ENCODE peak calls at places on chromosomes 4 and X, in six cellular contexts. M is mesendoderm, T is upper lobe of right lung, F is AG04450, A is SJSA1, D is pancreas. S is an unnamed sample.

GRCh38 chr4:140243345-140243753 is 89.4 kb upstream of the MAML3 start:
- DNase-seq in M (no peak), T (peak; percentile 67), F (no peak), A (no peak), D (peak; percentile 54), S (no peak)

GRCh38 chr4:93157984-93158383 is 670.6 kb upstream of the ATOH1 start:
- DNase-seq in M (peak; percentile 39), T (no peak), F (no peak), A (no peak), D (no peak), S (no peak)

GRCh38 chrX:106341823-106342222 is 173.7 kb downstream of the PWWP3B start:
- DNase-seq in M (peak; percentile 22), T (no peak), F (no peak), A (no peak), D (no peak), S (no peak)

GRCh38 chr4:78938868-78939666 is at the start of gene PAQR3:
- DNase-seq in M (peak; percentile 91), T (peak; percentile 94), F (peak; percentile 23), A (peak; percentile 83), D (peak; percentile 81), S (peak; percentile 76)

GRCh38 chr4:119748853-119749252 is 120.2 kb upstream of the PDE5A start:
- DNase-seq in M (no peak), T (no peak), F (no peak), A (no peak), D (no peak), S (peak; percentile 50)

GRCh38 chr4:17635056-17635455 is 20.6 kb downstream of the MED28 start:
- DNase-seq in M (no peak), T (no peak), F (no peak), A (no peak), D (no peak), S (no peak)

GRCh38 chr4:110197421-110198398 is 705 bp downstream of the ELOVL6 start:
- DNase-seq in M (peak; percentile 81), T (peak; percentile 68), F (no peak), A (peak; percentile 52), D (peak; percentile 18), S (peak; percentile 22)

GRCh38 chr4:57220172-57220571 is 110.0 kb upstream of the IGFBP7 start:
- DNase-seq in M (no peak), T (no peak), F (no peak), A (no peak), D (no peak), S (no peak)

GRCh38 chrX:24146283-24146865 is 3.2 kb upstream of the ZFX start:
- DNase-seq in M (peak; percentile 27), T (no peak), F (no peak), A (peak; percentile 45), D (no peak), S (no peak)

GRCh38 chr4:187167126-187167525 is 443.5 kb upstream of the FAT1 start:
- DNase-seq in M (no peak), T (no peak), F (no peak), A (no peak), D (no peak), S (no peak)

GRCh38 chrX:27583976-27584375 is 6.2 kb upstream of the DCAF8L2 start:
- DNase-seq in M (no peak), T (no peak), F (no peak), A (no peak), D (no peak), S (no peak)

GRCh38 chrX:51461053-51462050 is 35.0 kb downstream of the NUDT11 start:
- DNase-seq in M (peak; percentile 37), T (no peak), F (peak; percentile 2), A (peak; percentile 11), D (no peak), S (no peak)

GRCh38 chr4:77385124-77385969 is 220.3 kb upstream of the CXCL13 start:
- DNase-seq in M (peak; percentile 83), T (no peak), F (peak; percentile 34), A (peak; percentile 46), D (peak; percentile 38), S (peak; percentile 25)

GRCh38 chr4:114087596-114088230 is 108.3 kb upstream of the ARSJ start:
- DNase-seq in M (peak; percentile 37), T (no peak), F (peak; percentile 55), A (peak; percentile 62), D (no peak), S (peak; percentile 7)

GRCh38 chr4:98586231-98586630 is 72.2 kb downstream of the TSPAN5 start:
- DNase-seq in M (no peak), T (no peak), F (no peak), A (no peak), D (no peak), S (no peak)

GRCh38 chr4:37827030-37827705 is 682 bp downstream of the PGM2 start:
- DNase-seq in M (peak; percentile 44), T (no peak), F (no peak), A (peak; percentile 23), D (no peak), S (no peak)

GRCh38 chrX:3231766-3232165 is 114.7 kb downstream of the MXRA5 start:
- DNase-seq in M (no peak), T (no peak), F (no peak), A (peak; percentile 28), D (no peak), S (no peak)

GRCh38 chrX:14409341-14409740 is 120.0 kb upstream of the GLRA2 start:
- DNase-seq in M (no peak), T (no peak), F (no peak), A (no peak), D (no peak), S (no peak)

GRCh38 chr4:15469402-15470148 is at the start of gene CC2D2A:
- DNase-seq in M (peak; percentile 87), T (no peak), F (no peak), A (no peak), D (peak; percentile 32), S (no peak)

GRCh38 chr4:113756005-113756410 is 5.5 kb downstream of the CAMK2D start:
- DNase-seq in M (peak; percentile 57), T (no peak), F (no peak), A (peak; percentile 70), D (no peak), S (no peak)

GRCh38 chrX:105706041-105706440 is 116.3 kb upstream of the NRK start:
- DNase-seq in M (no peak), T (no peak), F (no peak), A (no peak), D (no peak), S (no peak)

GRCh38 chrX:96776966-96777365 is 92.3 kb downstream of the DIAPH2 start:
- DNase-seq in M (no peak), T (no peak), F (no peak), A (no peak), D (no peak), S (no peak)

GRCh38 chr4:137656661-137657060 is 124.4 kb upstream of the PCDH18 start:
- DNase-seq in M (no peak), T (no peak), F (no peak), A (no peak), D (no peak), S (no peak)

GRCh38 chrX:153375571-153375970 is 25.6 kb downstream of the PNMA6E start:
- DNase-seq in M (no peak), T (no peak), F (no peak), A (no peak), D (no peak), S (no peak)

DNA sequence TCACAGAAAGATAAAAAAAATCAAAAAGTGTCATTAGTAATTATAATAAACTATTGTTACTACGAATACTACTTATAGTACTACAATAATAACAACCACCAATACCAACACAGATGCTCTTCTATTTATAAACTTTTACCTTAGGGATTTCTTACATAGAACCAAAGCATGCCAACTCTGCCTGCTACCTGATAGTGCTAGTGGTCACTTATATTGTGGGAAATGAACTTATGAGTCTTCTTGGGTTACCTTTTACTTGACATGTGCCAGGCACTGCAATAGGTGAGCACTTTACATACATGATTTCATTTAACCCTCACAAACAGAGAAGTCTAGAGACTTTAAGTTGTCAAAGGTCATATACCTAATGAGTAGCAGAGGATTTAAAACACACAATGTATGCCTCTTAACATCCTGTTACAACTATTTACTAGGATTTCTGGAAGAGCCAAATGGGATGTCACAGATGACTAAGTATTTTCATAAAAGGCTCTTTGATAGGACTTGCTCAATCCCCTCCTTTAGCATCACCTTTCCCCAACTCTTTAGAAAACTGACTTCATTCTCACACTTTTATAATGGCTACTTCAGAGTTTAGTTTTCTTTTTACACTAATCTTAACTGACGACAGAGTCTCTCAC is 265.2 kb downstream of the CHIC1 start:
- DNase-seq in M (no peak), T (no peak), F (no peak), A (no peak), D (no peak), S (no peak)
- H3K27me3 ChIP-seq in M (no peaks in the 10 kb centered on the region), T (no peaks in the 10 kb centered on the region), F (peaks cover 2% of the 10 kb centered on the region), A (no peaks in the 10 kb centered on the region), D (no peaks in the 10 kb centered on the region), S (no peaks in the 10 kb centered on the region)

DNA sequence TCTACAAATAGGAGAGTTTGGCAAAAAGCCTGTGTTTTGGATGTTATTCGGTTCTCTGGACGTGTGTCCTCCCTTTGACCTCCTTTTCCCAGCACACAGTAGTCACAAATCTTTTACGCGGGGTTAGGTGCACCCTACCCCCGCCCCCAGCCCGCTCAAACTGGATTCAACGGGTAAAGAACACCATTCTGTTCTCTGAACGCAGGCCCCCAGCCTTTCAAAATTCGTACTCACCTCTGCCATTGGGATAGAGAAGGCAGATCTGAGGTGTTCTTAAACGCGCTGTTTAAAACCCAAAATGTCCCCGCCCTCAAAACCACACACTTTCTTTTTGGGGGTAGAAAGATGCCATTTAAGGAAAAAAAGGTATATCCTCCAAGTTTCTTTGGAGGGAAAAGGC is 2.7 kb downstream of the LEF1 start:
- DNase-seq in M (no peak), T (no peak), F (no peak), A (no peak), D (no peak), S (no peak)
- H3K27me3 ChIP-seq in M (peaks cover 10% of the 10 kb centered on the region), T (peaks cover 76% of the 10 kb centered on the region), F (peaks cover 59% of the 10 kb centered on the region), A (peaks cover 10% of the 10 kb centered on the region), D (peaks cover 56% of the 10 kb centered on the region), S (peaks cover 47% of the 10 kb centered on the region)

GRCh38 chr4:41880022-41880837 is 55.0 kb upstream of the TMEM33 start:
- DNase-seq in M (peak; percentile 75), T (no peak), F (no peak), A (no peak), D (no peak), S (no peak)
- H3K27me3 ChIP-seq in M (peaks cover 75% of the 10 kb centered on the region), T (peaks cover 80% of the 10 kb centered on the region), F (peaks cover 89% of the 10 kb centered on the region), A (peaks cover 23% of the 10 kb centered on the region), D (peaks cover 37% of the 10 kb centered on the region), S (peaks cover 5% of the 10 kb centered on the region)

GRCh38 chrX:39611468-39611867 is 486.3 kb downstream of the BCOR start:
- DNase-seq in M (no peak), T (no peak), F (no peak), A (no peak), D (no peak), S (no peak)

GRCh38 chrX:39616098-39616729 is 481.5 kb downstream of the BCOR start:
- DNase-seq in M (no peak), T (no peak), F (no peak), A (no peak), D (no peak), S (no peak)

GRCh38 chrX:39613997-39614679 is 483.6 kb downstream of the BCOR start:
- DNase-seq in M (peak; percentile 4), T (peak; percentile 72), F (no peak), A (peak; percentile 22), D (no peak), S (no peak)

GRCh38 chrX:39614680-39614998 is 483.1 kb downstream of the BCOR start:
- DNase-seq in M (no peak), T (no peak), F (no peak), A (no peak), D (no peak), S (no peak)

DNA sequence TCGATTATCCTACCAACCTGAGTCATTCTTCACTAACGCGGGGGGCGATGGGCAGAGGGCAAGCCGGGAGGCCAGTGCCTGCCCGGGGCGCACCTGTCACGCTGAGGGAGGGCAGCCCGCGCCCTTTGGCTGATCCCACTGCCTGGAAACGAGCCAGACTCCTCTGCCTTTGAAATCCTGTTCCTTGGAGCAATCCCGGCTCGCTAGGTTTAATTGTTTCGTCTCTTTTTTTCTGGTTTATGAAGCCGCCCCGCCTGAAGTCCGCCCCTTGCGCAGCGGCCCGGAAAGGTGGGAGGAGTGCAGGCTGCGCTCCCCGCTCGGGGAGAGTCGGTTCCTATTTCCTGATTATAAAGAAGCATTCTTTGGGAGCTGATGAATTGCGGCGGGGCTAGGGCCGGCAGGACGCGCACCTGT is 484.2 kb downstream of the BCOR start:
- DNase-seq in M (peak; percentile 23), T (no peak), F (no peak), A (no peak), D (peak; percentile 30), S (peak; percentile 13)
- H3K27me3 ChIP-seq in M (no peaks in the 10 kb centered on the region), T (no peaks in the 10 kb centered on the region), F (peaks cover 9% of the 10 kb centered on the region), A (no peaks in the 10 kb centered on the region), D (peaks cover 30% of the 10 kb centered on the region), S (peaks cover 2% of the 10 kb centered on the region)

S was measured in MG63.